ENCODE peak calls at places on chromosome 4, in six cellular contexts. One of them, this sample, is unnamed.
A peak's percentile ranks its signal among the peaks of the same experiment; 100 is the strongest.

GRCh38 chr4:62070291-62070852 is 870.2 kb downstream of the ADGRL3 start:
- DNase-seq in HCT116: no peak
- DNase-seq in HepG2: no peak
- DNase-seq in A549: no peak
- DNase-seq in SK-N-SH: no peak
- DNase-seq in GM12878: no peak
- DNase-seq in this sample: no peak

GRCh38 chr4:85669204-85669603 is 194.3 kb downstream of the ARHGAP24 start:
- DNase-seq in HCT116: no peak
- DNase-seq in HepG2: no peak
- DNase-seq in A549: no peak
- DNase-seq in SK-N-SH: no peak
- DNase-seq in GM12878: no peak
- DNase-seq in this sample: peak; percentile 40

GRCh38 chr4:173121044-173121685 is 47.4 kb upstream of the GALNT7 start:
- DNase-seq in HCT116: no peak
- DNase-seq in HepG2: no peak
- DNase-seq in A549: peak; percentile 9
- DNase-seq in SK-N-SH: no peak
- DNase-seq in GM12878: peak; percentile 11
- DNase-seq in this sample: peak; percentile 81

GRCh38 chr4:186831574-186831973 is 107.9 kb upstream of the FAT1 start:
- DNase-seq in HCT116: peak; percentile 57
- DNase-seq in HepG2: no peak
- DNase-seq in A549: no peak
- DNase-seq in SK-N-SH: no peak
- DNase-seq in GM12878: no peak
- DNase-seq in this sample: no peak

GRCh38 chr4:53706422-53707032 is 115.2 kb upstream of the LNX1 start:
- DNase-seq in HCT116: peak; percentile 34
- DNase-seq in HepG2: peak; percentile 35
- DNase-seq in A549: peak; percentile 46
- DNase-seq in SK-N-SH: peak; percentile 8
- DNase-seq in GM12878: peak; percentile 45
- DNase-seq in this sample: no peak

GRCh38 chr4:114921790-114922581 is 191.4 kb downstream of the NDST4 start:
- DNase-seq in HCT116: no peak
- DNase-seq in HepG2: peak; percentile 1
- DNase-seq in A549: no peak
- DNase-seq in SK-N-SH: no peak
- DNase-seq in GM12878: no peak
- DNase-seq in this sample: no peak

GRCh38 chr4:101718810-101719209 is 71.7 kb upstream of the BANK1 start:
- DNase-seq in HCT116: no peak
- DNase-seq in HepG2: no peak
- DNase-seq in A549: no peak
- DNase-seq in SK-N-SH: no peak
- DNase-seq in GM12878: no peak
- DNase-seq in this sample: no peak

GRCh38 chr4:189784651-189785050 is 156.0 kb upstream of the FRG1 start:
- DNase-seq in HCT116: no peak
- DNase-seq in HepG2: no peak
- DNase-seq in A549: no peak
- DNase-seq in SK-N-SH: no peak
- DNase-seq in GM12878: no peak
- DNase-seq in this sample: no peak

GRCh38 chr4:150072906-150073714 is 5.1 kb upstream of the DCLK2 start:
- DNase-seq in HCT116: no peak
- DNase-seq in HepG2: no peak
- DNase-seq in A549: peak; percentile 71
- DNase-seq in SK-N-SH: no peak
- DNase-seq in GM12878: no peak
- DNase-seq in this sample: no peak

GRCh38 chr4:113050837-113051236 is 1.4 kb downstream of the ANK2 start:
- DNase-seq in HCT116: no peak
- DNase-seq in HepG2: no peak
- DNase-seq in A549: no peak
- DNase-seq in SK-N-SH: no peak
- DNase-seq in GM12878: no peak
- DNase-seq in this sample: no peak

GRCh38 chr4:92064574-92064973 is 239.2 kb upstream of the GRID2 start:
- DNase-seq in HCT116: no peak
- DNase-seq in HepG2: no peak
- DNase-seq in A549: no peak
- DNase-seq in SK-N-SH: no peak
- DNase-seq in GM12878: no peak
- DNase-seq in this sample: no peak

GRCh38 chr4:73451978-73452747 is 16.1 kb downstream of the AFP start:
- DNase-seq in HCT116: no peak
- DNase-seq in HepG2: no peak
- DNase-seq in A549: no peak
- DNase-seq in SK-N-SH: no peak
- DNase-seq in GM12878: no peak
- DNase-seq in this sample: no peak

GRCh38 chr4:156971168-156971601 is 414 bp downstream of the PDGFC start:
- DNase-seq in HCT116: no peak
- DNase-seq in HepG2: no peak
- DNase-seq in A549: no peak
- DNase-seq in SK-N-SH: peak; percentile 64
- DNase-seq in GM12878: no peak
- DNase-seq in this sample: no peak

GRCh38 chr4:28788929-28789490 is 1928.4 kb downstream of the STIM2 start:
- DNase-seq in HCT116: no peak
- DNase-seq in HepG2: no peak
- DNase-seq in A549: peak; percentile 5
- DNase-seq in SK-N-SH: peak; percentile 3
- DNase-seq in GM12878: no peak
- DNase-seq in this sample: no peak

GRCh38 chr4:8914461-8915171 is 43.0 kb upstream of the HMX1 start:
- DNase-seq in HCT116: no peak
- DNase-seq in HepG2: no peak
- DNase-seq in A549: no peak
- DNase-seq in SK-N-SH: peak; percentile 10
- DNase-seq in GM12878: no peak
- DNase-seq in this sample: no peak

GRCh38 chr4:159258889-159259560 is 156.1 kb downstream of the RAPGEF2 start:
- DNase-seq in HCT116: no peak
- DNase-seq in HepG2: no peak
- DNase-seq in A549: no peak
- DNase-seq in SK-N-SH: no peak
- DNase-seq in GM12878: no peak
- DNase-seq in this sample: no peak

GRCh38 chr4:55312491-55313101 is 33.4 kb upstream of the SRD5A3 start:
- DNase-seq in HCT116: peak; percentile 46
- DNase-seq in HepG2: peak; percentile 33
- DNase-seq in A549: peak; percentile 41
- DNase-seq in SK-N-SH: peak; percentile 19
- DNase-seq in GM12878: no peak
- DNase-seq in this sample: peak; percentile 40

GRCh38 chr4:21327976-21328700 is 620.4 kb downstream of the KCNIP4 start:
- DNase-seq in HCT116: no peak
- DNase-seq in HepG2: no peak
- DNase-seq in A549: no peak
- DNase-seq in SK-N-SH: no peak
- DNase-seq in GM12878: no peak
- DNase-seq in this sample: no peak

GRCh38 chr4:8410641-8411271 is 29.8 kb downstream of the ACOX3 start:
- DNase-seq in HCT116: peak; percentile 81
- DNase-seq in HepG2: peak; percentile 80
- DNase-seq in A549: peak; percentile 80
- DNase-seq in SK-N-SH: peak; percentile 88
- DNase-seq in GM12878: no peak
- DNase-seq in this sample: no peak

GRCh38 chr4:185640809-185641675 is 105.7 kb upstream of the PDLIM3 start:
- DNase-seq in HCT116: peak; percentile 63
- DNase-seq in HepG2: peak; percentile 76
- DNase-seq in A549: peak; percentile 70
- DNase-seq in SK-N-SH: peak; percentile 50
- DNase-seq in GM12878: peak; percentile 12
- DNase-seq in this sample: peak; percentile 11

GRCh38 chr4:155889036-155889793 is 14.3 kb upstream of the TDO2 start:
- DNase-seq in HCT116: no peak
- DNase-seq in HepG2: no peak
- DNase-seq in A549: peak; percentile 9
- DNase-seq in SK-N-SH: no peak
- DNase-seq in GM12878: peak; percentile 58
- DNase-seq in this sample: peak; percentile 23

GRCh38 chr4:115234405-115235093 is 121.1 kb upstream of the NDST4 start:
- DNase-seq in HCT116: peak; percentile 22
- DNase-seq in HepG2: peak; percentile 5
- DNase-seq in A549: peak; percentile 18
- DNase-seq in SK-N-SH: peak; percentile 15
- DNase-seq in GM12878: peak; percentile 12
- DNase-seq in this sample: peak; percentile 63

GRCh38 chr4:174928174-174928573 is 10.0 kb downstream of the ADAM29 start:
- DNase-seq in HCT116: no peak
- DNase-seq in HepG2: no peak
- DNase-seq in A549: no peak
- DNase-seq in SK-N-SH: no peak
- DNase-seq in GM12878: peak; percentile 89
- DNase-seq in this sample: no peak

GRCh38 chr4:67954867-67955266 is 8.4 kb downstream of the TMPRSS11A start:
- DNase-seq in HCT116: no peak
- DNase-seq in HepG2: no peak
- DNase-seq in A549: no peak
- DNase-seq in SK-N-SH: no peak
- DNase-seq in GM12878: no peak
- DNase-seq in this sample: no peak

GRCh38 chr4:48129307-48130014 is 4.6 kb downstream of the TXK start:
- DNase-seq in HCT116: no peak
- DNase-seq in HepG2: no peak
- DNase-seq in A549: peak; percentile 7
- DNase-seq in SK-N-SH: no peak
- DNase-seq in GM12878: no peak
- DNase-seq in this sample: peak; percentile 57

GRCh38 chr4:83644677-83645639 is 109.0 kb downstream of the GPAT3 start:
- DNase-seq in HCT116: peak; percentile 57
- DNase-seq in HepG2: peak; percentile 52
- DNase-seq in A549: peak; percentile 68
- DNase-seq in SK-N-SH: peak; percentile 41
- DNase-seq in GM12878: peak; percentile 28
- DNase-seq in this sample: peak; percentile 26

GRCh38 chr4:176839656-176840055 is 46.9 kb upstream of the VEGFC start:
- DNase-seq in HCT116: no peak
- DNase-seq in HepG2: no peak
- DNase-seq in A549: no peak
- DNase-seq in SK-N-SH: no peak
- DNase-seq in GM12878: no peak
- DNase-seq in this sample: no peak

GRCh38 chr4:10056334-10057022 is 35.2 kb upstream of the SLC2A9 start:
- DNase-seq in HCT116: no peak
- DNase-seq in HepG2: peak; percentile 57
- DNase-seq in A549: no peak
- DNase-seq in SK-N-SH: no peak
- DNase-seq in GM12878: no peak
- DNase-seq in this sample: no peak

GRCh38 chr4:145852256-145852839 is 86.3 kb downstream of the ZNF827 start:
- DNase-seq in HCT116: no peak
- DNase-seq in HepG2: no peak
- DNase-seq in A549: no peak
- DNase-seq in SK-N-SH: peak; percentile 15
- DNase-seq in GM12878: no peak
- DNase-seq in this sample: no peak

GRCh38 chr4:184232212-184232611 is 14.5 kb upstream of the ENPP6 start:
- DNase-seq in HCT116: no peak
- DNase-seq in HepG2: peak; percentile 68
- DNase-seq in A549: no peak
- DNase-seq in SK-N-SH: no peak
- DNase-seq in GM12878: no peak
- DNase-seq in this sample: no peak
- TF ChIP-seq REST in HCT116: no peak
- TF ChIP-seq REST in HepG2: no peak
- TF ChIP-seq REST in A549: no peak
- TF ChIP-seq REST in SK-N-SH: no peak
- TF ChIP-seq REST in GM12878: no peak
- TF ChIP-seq REST in this sample: no peak

DNA sequence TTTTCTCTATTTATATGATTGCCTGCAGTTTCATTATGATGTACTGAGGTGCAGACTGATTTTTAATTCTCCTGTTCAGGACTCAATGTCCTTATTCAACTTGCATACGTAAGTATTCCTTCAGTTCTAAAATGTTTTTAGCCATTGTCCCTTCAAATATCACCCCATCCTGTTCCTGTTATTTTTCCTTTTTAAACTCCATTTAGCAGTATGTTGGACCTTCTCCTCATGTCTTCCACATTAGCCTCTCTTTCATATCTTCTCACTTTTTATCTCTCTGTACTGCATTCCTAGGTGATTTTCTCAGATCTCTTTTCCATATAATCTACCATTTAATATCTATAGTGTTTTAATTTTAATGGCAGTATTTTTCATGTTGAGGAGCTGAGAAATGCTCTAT is 317.7 kb downstream of the NR3C2 start:
- DNase-seq in HCT116: no peak
- DNase-seq in HepG2: no peak
- DNase-seq in A549: no peak
- DNase-seq in SK-N-SH: no peak
- DNase-seq in GM12878: no peak
- DNase-seq in this sample: no peak
- TF ChIP-seq REST in HCT116: no peak
- TF ChIP-seq REST in HepG2: no peak
- TF ChIP-seq REST in A549: no peak
- TF ChIP-seq REST in SK-N-SH: no peak
- TF ChIP-seq REST in GM12878: no peak
- TF ChIP-seq REST in this sample: no peak

DNA sequence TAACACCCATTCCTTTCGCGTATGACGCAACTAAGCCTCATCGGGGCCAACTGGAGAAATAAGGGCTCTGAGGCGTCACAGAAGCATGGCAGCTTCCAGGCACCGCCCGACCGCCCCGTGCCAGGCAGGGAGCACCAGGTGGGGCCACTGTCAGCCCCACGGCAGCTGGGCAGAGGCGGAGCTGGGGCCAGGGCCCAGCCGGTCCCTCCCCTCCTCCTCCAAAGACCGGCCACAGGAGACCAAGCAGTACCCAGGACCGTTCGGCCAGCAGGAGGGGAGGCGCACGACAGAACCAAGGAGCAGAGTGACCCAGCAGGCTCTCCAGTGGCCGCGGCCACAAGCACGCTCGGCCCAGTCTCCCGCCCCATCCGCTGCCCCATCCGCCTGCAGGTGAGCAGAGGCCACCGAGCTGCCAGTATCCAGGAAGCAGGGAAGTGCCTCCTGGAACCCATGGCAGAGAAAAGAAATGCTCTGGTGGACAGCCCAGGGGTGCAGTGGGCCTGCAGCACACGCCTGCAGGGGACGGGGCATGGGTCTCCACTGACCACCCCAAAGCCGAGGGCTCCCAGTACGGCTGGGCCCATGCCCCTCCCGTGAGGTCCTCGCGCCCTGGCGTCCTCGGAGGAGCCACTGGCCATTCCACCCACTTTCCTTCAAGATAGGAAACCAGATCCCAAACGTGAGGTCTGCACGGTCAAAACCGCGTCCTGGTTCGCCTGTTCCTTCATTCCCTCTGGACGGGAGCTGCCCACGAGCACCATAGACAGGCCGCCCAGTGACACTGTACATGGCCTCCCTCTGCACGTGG is 9.6 kb downstream of the CTBP1 start:
- DNase-seq in HCT116: no peak
- DNase-seq in HepG2: no peak
- DNase-seq in A549: no peak
- DNase-seq in SK-N-SH: peak; percentile 20
- DNase-seq in GM12878: no peak
- DNase-seq in this sample: no peak
- TF ChIP-seq REST in HCT116: no peak
- TF ChIP-seq REST in HepG2: no peak
- TF ChIP-seq REST in A549: no peak
- TF ChIP-seq REST in SK-N-SH: no peak
- TF ChIP-seq REST in GM12878: no peak
- TF ChIP-seq REST in this sample: no peak

GRCh38 chr4:89598602-89599001 is 238.4 kb downstream of the SNCA start:
- DNase-seq in HCT116: peak; percentile 26
- DNase-seq in HepG2: peak; percentile 15
- DNase-seq in A549: peak; percentile 20
- DNase-seq in SK-N-SH: peak; percentile 6
- DNase-seq in GM12878: no peak
- DNase-seq in this sample: no peak
- TF ChIP-seq REST in HCT116: no peak
- TF ChIP-seq REST in HepG2: no peak
- TF ChIP-seq REST in A549: no peak
- TF ChIP-seq REST in SK-N-SH: no peak
- TF ChIP-seq REST in GM12878: no peak
- TF ChIP-seq REST in this sample: no peak